ENCODE peak calls at places on chromosomes 4 and X, in seven cellular contexts. A is stomach, B is SK-N-SH, O is HCT116, U is spleen, V is Panc1, Y is esophagus muscularis mucosa. R is an unnamed sample.
A peak's percentile ranks its signal among the peaks of the same experiment; 100 is the strongest.

GRCh38 chrX:144592036-144592435 is 655.3 kb upstream of the SPANXN1 start:
- DNase-seq in V (no peak), A (no peak), O (no peak), B (no peak), U (no peak), Y (no peak), R (no peak)

GRCh38 chr4:31185014-31185585 is 464.9 kb downstream of the PCDH7 start:
- DNase-seq in Y (no peak), V (no peak), U (no peak), B (no peak), A (no peak), O (no peak), R (no peak)

GRCh38 chr4:39349326-39349725 is 16.8 kb downstream of the RFC1 start:
- DNase-seq in Y (no peak), U (no peak), B (no peak), O (no peak), A (no peak), V (no peak), R (no peak)

GRCh38 chr4:80097395-80098177 is 24.6 kb upstream of the ANTXR2 start:
- DNase-seq in A (no peak), B (peak; percentile 33), U (no peak), O (no peak), Y (no peak), V (no peak), R (peak; percentile 12)

GRCh38 chr4:142845293-142846070 is 619 bp downstream of the INPP4B start:
- DNase-seq in Y (no peak), V (no peak), U (peak; percentile 73), A (peak; percentile 27), O (no peak), B (peak; percentile 44), R (peak; percentile 13)

GRCh38 chr4:114272226-114272625 is 292.8 kb upstream of the ARSJ start:
- DNase-seq in O (peak; percentile 40), V (peak; percentile 58), A (no peak), Y (no peak), U (no peak), B (no peak), R (no peak)

GRCh38 chr4:13527192-13527982 is 16.9 kb downstream of the NKX3-2 start:
- DNase-seq in A (no peak), O (no peak), U (peak; percentile 70), B (peak; percentile 32), Y (no peak), V (no peak), R (no peak)

GRCh38 chr4:77819836-77820679 is 890 bp upstream of the CNOT6L start:
- DNase-seq in B (peak; percentile 94), U (peak; percentile 99), O (peak; percentile 62), Y (peak; percentile 96), V (peak; percentile 25), A (peak; percentile 95), R (peak; percentile 96)

GRCh38 chr4:84254537-84254936 is 244.6 kb downstream of the NKX6-1 start:
- DNase-seq in U (no peak), Y (no peak), A (no peak), B (no peak), O (no peak), V (no peak), R (no peak)

GRCh38 chr4:173924561-173924960 is 358.9 kb downstream of the FBXO8 start:
- DNase-seq in A (no peak), V (no peak), O (no peak), B (peak; percentile 70), Y (no peak), U (no peak), R (no peak)
- TF ChIP-seq CTCF in A (no peak), V (no peak), O (no peak), B (no peak), Y (no peak), U (no peak), R (no peak)

GRCh38 chrX:97367149-97367548 is 483.4 kb downstream of the RPA4 start:
- DNase-seq in B (no peak), O (no peak), U (no peak), Y (no peak), V (no peak), A (no peak), R (no peak)
- TF ChIP-seq POLR2AphosphoS5 in B (no peak), O (no peak), U (no peak), Y (no peak), V (no peak), A (no peak), R (no peak)

GRCh38 chr4:10112658-10113284 is 3.8 kb downstream of the WDR1 start:
- DNase-seq in Y (no peak), O (no peak), A (no peak), V (no peak), U (no peak), B (no peak), R (no peak)

GRCh38 chr4:10108391-10108790 is 8.2 kb downstream of the WDR1 start:
- DNase-seq in O (no peak), A (no peak), Y (no peak), U (no peak), V (no peak), B (no peak), R (no peak)

GRCh38 chr4:10111067-10111801 is 5.4 kb downstream of the WDR1 start:
- DNase-seq in Y (no peak), A (no peak), V (no peak), B (no peak), O (no peak), U (no peak), R (no peak)

GRCh38 chr4:10108818-10109783 is 7.5 kb downstream of the WDR1 start:
- DNase-seq in Y (no peak), A (no peak), U (no peak), V (no peak), O (no peak), B (no peak), R (peak; percentile 44)

DNA sequence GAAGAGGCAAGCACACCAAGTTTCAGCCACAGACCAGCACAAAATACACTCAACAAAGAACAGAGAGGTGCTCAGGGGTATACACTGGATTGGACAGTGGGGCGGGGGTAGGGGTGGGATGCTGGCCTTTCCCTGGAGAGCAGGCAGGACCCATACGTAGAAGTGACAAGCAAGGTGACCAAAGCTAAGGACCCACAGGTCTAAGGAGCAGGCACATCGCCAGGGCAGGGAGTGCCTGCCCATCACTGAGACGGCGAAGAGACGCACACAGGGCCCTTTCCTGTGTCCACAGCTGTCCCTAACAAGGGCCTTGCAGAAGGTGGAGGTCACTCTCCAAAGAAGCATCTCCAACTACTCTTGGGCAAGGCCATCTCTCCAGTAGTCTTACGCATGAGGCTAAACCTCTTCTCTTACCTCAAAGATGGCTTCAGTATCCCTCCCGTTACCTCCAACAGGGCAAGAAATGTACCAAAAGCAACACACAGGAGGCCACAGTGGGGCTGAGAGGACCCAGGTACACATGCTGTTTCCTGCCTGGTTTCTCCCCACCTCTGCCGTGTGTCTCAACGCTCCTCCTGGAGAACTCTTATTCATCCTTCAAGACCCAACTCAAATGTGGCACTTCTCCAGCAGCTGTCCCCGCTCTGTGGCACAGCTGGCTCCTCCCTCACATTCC is 6.5 kb downstream of the WDR1 start:
- DNase-seq in O (no peak), Y (no peak), V (no peak), A (no peak), U (no peak), B (no peak), R (no peak)
- H3K4me1 ChIP-seq in O (peaks cover 17% of the 10 kb centered on the region), Y (peaks cover 100% of the 10 kb centered on the region), V (peaks cover 44% of the 10 kb centered on the region), A (peaks cover 93% of the 10 kb centered on the region), U (peaks cover 95% of the 10 kb centered on the region), B (peaks cover 35% of the 10 kb centered on the region), R (peaks cover 75% of the 10 kb centered on the region)

DNA sequence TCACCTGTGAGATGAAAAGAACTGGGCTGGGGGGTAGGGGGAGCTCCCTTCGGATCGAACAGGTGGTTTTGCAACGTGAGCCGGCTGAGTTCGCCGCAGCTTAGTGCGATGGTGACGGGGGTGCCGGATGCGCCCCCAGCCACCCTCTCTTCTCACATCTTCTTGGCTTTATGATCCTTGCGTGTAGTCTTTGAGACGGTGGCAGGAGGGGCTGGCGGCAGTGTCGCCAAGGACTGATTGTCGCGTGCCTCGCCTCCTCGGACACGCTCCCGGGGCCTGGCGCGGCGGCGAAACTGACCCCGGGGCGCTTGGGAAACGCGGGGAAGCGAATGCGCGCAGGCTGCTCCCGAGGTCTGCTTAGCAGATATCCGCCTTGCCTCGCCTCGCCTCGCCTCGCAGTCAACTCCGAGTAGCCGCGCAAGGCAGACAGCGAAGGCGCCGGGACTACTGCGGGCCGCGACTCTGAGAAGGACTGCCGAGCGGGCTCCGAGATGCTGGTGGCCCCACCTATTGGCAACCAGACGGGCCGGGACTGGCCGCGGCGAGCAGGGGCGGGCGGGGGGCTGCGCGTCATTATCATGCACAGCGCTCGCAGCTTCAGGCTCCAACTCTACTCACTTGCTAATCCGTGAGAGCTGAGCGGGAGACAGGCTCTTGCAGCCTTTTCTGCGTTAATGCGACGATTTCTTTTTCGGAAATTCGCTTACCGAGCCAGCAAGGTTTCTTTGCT is 1.5 kb downstream of the GRID2 start:
- DNase-seq in U (no peak), A (peak; percentile 43), B (peak; percentile 85), Y (peak; percentile 91), V (no peak), O (peak; percentile 22), R (no peak)
- TF ChIP-seq CTCF in U (no peak), A (no peak), B (no peak), Y (no peak), V (no peak), O (no peak), R (no peak)

GRCh38 chr4:87117051-87117729 is 103.2 kb downstream of the KLHL8 start:
- DNase-seq in V (no peak), A (no peak), Y (no peak), U (no peak), O (no peak), B (no peak), R (no peak)
- TF ChIP-seq POLR2AphosphoS5 in V (no peak), A (no peak), Y (no peak), U (no peak), O (no peak), B (no peak), R (no peak)

GRCh38 chr4:86934772-86935498 is at the start of gene AFF1:
- DNase-seq in O (peak; percentile 82), A (peak; percentile 94), U (peak; percentile 97), V (peak; percentile 57), B (peak; percentile 98), Y (peak; percentile 97), R (peak; percentile 96)

GRCh38 chr4:86939123-86939522 is 4.3 kb downstream of the AFF1 start:
- DNase-seq in A (no peak), O (no peak), B (no peak), Y (no peak), U (no peak), V (no peak), R (no peak)

GRCh38 chr4:86934147-86934771 is 552 bp upstream of the AFF1 start:
- DNase-seq in A (no peak), B (peak; percentile 25), Y (no peak), U (no peak), O (no peak), V (no peak), R (peak; percentile 9)

GRCh38 chr4:86935833-86936721 is 1.3 kb downstream of the AFF1 start:
- DNase-seq in U (peak; percentile 92), Y (peak; percentile 95), B (no peak), O (peak; percentile 78), V (peak; percentile 66), A (peak; percentile 68), R (peak; percentile 87)

GRCh38 chr4:86935499-86935832 is 655 bp downstream of the AFF1 start:
- DNase-seq in B (peak; percentile 42), U (no peak), O (no peak), V (no peak), Y (no peak), A (peak; percentile 27), R (no peak)
- H3K4me1 ChIP-seq in B (peaks cover 4% of the 10 kb centered on the region), U (peaks cover 55% of the 10 kb centered on the region), O (peaks cover 17% of the 10 kb centered on the region), V (peaks cover 8% of the 10 kb centered on the region), Y (peaks cover 52% of the 10 kb centered on the region), A (peaks cover 25% of the 10 kb centered on the region), R (peaks cover 28% of the 10 kb centered on the region)

R was measured in transverse colon.